ENCODE peak calls at places on chromosome 16, in five cellular contexts. L is fibroblast of lung; U is activated CD8-positive, alpha-beta T cell treated with anti-CD3 and anti-CD28 coated beads, Interleukin-2, amount 10 ng/mL, durations not matched to agents 7 days and 5 days; K is stimulated activated CD4-positive, alpha-beta T cell treated with anti-CD3 and anti-CD28 coated beads, TNF-alpha, amount 100 ng/mL, for 48 hours; P is GM19239. Q is an unnamed sample.

GRCh38 chr16:67987460-67988160 is 7.3 kb upstream of the DPEP3 start:
- DNase-seq in L (peak), U (no peak), K (no peak), P (no peak), Q (no peak)

GRCh38 chr16:79651363-79651762 is 50.8 kb upstream of the MAF start:
- DNase-seq in L (peak), U (no peak), K (no peak), P (no peak), Q (no peak)

GRCh38 chr16:27168790-27169189 is 34.5 kb upstream of the KDM8 start:
- DNase-seq in L (no peak), U (no peak), K (no peak), P (no peak), Q (no peak)

GRCh38 chr16:24988593-24989338 is 26.4 kb downstream of the ARHGAP17 start:
- DNase-seq in L (peak), U (no peak), K (no peak), P (no peak), Q (no peak)

GRCh38 chr16:56561126-56561525 is 3.7 kb upstream of the MT4 start:
- DNase-seq in L (no peak), U (no peak), K (no peak), P (no peak), Q (no peak)

GRCh38 chr16:57017251-57017650 is 27.9 kb downstream of the NLRC5 start:
- DNase-seq in L (peak), U (no peak), K (no peak), P (no peak), Q (no peak)

GRCh38 chr16:1696863-1697262 is 9.1 kb upstream of the MAPK8IP3 start:
- DNase-seq in L (no peak), U (no peak), K (no peak), P (no peak), Q (no peak)

GRCh38 chr16:64543401-64543800 is 578.5 kb downstream of the CDH11 start:
- DNase-seq in L (no peak), U (no peak), K (no peak), P (no peak), Q (no peak)

GRCh38 chr16:27374794-27375499 is 27.0 kb upstream of the IL21R start:
- DNase-seq in L (peak), U (peak), K (no peak), P (no peak), Q (no peak)

GRCh38 chr16:87305505-87306391 is 11.4 kb downstream of the C16orf95 start:
- DNase-seq in L (no peak), U (no peak), K (no peak), P (no peak), Q (no peak)

GRCh38 chr16:84024854-84025253 is 17.7 kb downstream of the SLC38A8 start:
- DNase-seq in L (peak), U (no peak), K (no peak), P (no peak), Q (no peak)

GRCh38 chr16:12439443-12440232 is 364.0 kb downstream of the CPPED1 start:
- DNase-seq in L (no peak), U (no peak), K (no peak), P (no peak), Q (no peak)

GRCh38 chr16:50674831-50675230 is 6.3 kb downstream of the SNX20 start:
- DNase-seq in L (no peak), U (no peak), K (no peak), P (no peak), Q (no peak)

GRCh38 chr16:48201515-48202201 is 42.4 kb upstream of the LONP2 start:
- DNase-seq in L (no peak), U (no peak), K (no peak), P (no peak), Q (no peak)

GRCh38 chr16:10868562-10869469 is 8.2 kb upstream of the CIITA start:
- DNase-seq in L (no peak), U (no peak), K (no peak), P (peak), Q (no peak)

GRCh38 chr16:11135167-11135973 is 120.6 kb downstream of the SOCS1 start:
- DNase-seq in L (no peak), U (no peak), K (no peak), P (no peak), Q (no peak)

GRCh38 chr16:63625141-63625540 is 1496.7 kb downstream of the CDH11 start:
- DNase-seq in L (no peak), U (no peak), K (no peak), P (no peak), Q (no peak)

GRCh38 chr16:51107742-51108141 is 43.3 kb downstream of the SALL1 start:
- DNase-seq in L (no peak), U (no peak), K (no peak), P (no peak), Q (no peak)

GRCh38 chr16:56478228-56479049 is 27.1 kb downstream of the OGFOD1 start:
- DNase-seq in L (no peak), U (no peak), K (no peak), P (no peak), Q (no peak)

GRCh38 chr16:22192261-22193133 is 13.6 kb upstream of the EEF2K start:
- DNase-seq in L (peak), U (peak), K (peak), P (no peak), Q (peak)

Q was measured in effector memory CD8-positive, alpha-beta T cell.